ENCODE peak calls at places on chromosomes 7 and 10, in four cellular contexts. Q is tibial nerve, O is heart left ventricle, G is heart right ventricle. E is an unnamed sample. For H3K27me3 and H3K4me1, the result is how much of the 10 kb centered on the place peaks cover.

GRCh38 chr7:22302951-22303423 is 54.0 kb downstream of the RAPGEF5 start:
- DNase-seq in O (no peak), G (no peak), Q (no peak), E (no peak)

GRCh38 chr7:146146866-146147265 is 30.3 kb downstream of the CNTNAP2 start:
- DNase-seq in O (no peak), G (no peak), Q (no peak), E (no peak)

GRCh38 chr7:95776561-95777185 is 4.3 kb downstream of the DYNC1I1 start:
- DNase-seq in Q (no peak), O (no peak), G (no peak), E (no peak)

GRCh38 chr7:50644114-50644513 is 78.9 kb upstream of the DDC start:
- DNase-seq in G (no peak), Q (no peak), O (no peak), E (no peak)

GRCh38 chr7:71746004-71746403 is 614.1 kb downstream of the GALNT17 start:
- DNase-seq in O (no peak), G (no peak), Q (no peak), E (no peak)

GRCh38 chr7:37109853-37110252 is 338.8 kb downstream of the ELMO1 start:
- DNase-seq in G (no peak), O (no peak), Q (no peak), E (no peak)

GRCh38 chr10:71878327-71879034 is 27.4 kb upstream of the PSAP start:
- DNase-seq in G (no peak), Q (no peak), O (no peak), E (no peak)

GRCh38 chr10:78605800-78606350 is 462.9 kb upstream of the ZMIZ1 start:
- DNase-seq in Q (no peak), O (no peak), G (no peak), E (no peak)

GRCh38 chr7:78563186-78563585 is 764.6 kb downstream of the PHTF2 start:
- DNase-seq in O (no peak), G (no peak), Q (no peak), E (no peak)

GRCh38 chr7:22356855-22357310 is at the start of gene RAPGEF5:
- DNase-seq in O (no peak), G (no peak), Q (no peak), E (no peak)

GRCh38 chr10:75107756-75108683 is 3.4 kb upstream of the SAMD8 start:
- DNase-seq in Q (no peak), G (no peak), O (no peak), E (no peak)

GRCh38 chr10:77380723-77381122 is 256.9 kb downstream of the KCNMA1 start:
- DNase-seq in O (no peak), G (no peak), Q (no peak), E (no peak)

GRCh38 chr10:73892314-73893080 is 18.1 kb upstream of the CAMK2G start:
- DNase-seq in G (no peak), Q (no peak), O (no peak), E (no peak)

GRCh38 chr10:3476640-3477448 is 304.3 kb upstream of the PITRM1 start:
- DNase-seq in O (no peak), Q (no peak), G (no peak), E (no peak)

GRCh38 chr7:44824894-44825526 is 22.9 kb downstream of the H2AZ2 start:
- DNase-seq in Q (no peak), O (no peak), G (no peak), E (no peak)

GRCh38 chr7:127438836-127439235 is 46.3 kb upstream of the ZNF800 start:
- DNase-seq in Q (no peak), G (no peak), O (no peak), E (no peak)

GRCh38 chr7:51451751-51452465 is 135.3 kb upstream of the COBL start:
- DNase-seq in G (no peak), O (no peak), Q (no peak), E (no peak)

GRCh38 chr10:34433241-34434076 is 381.6 kb downstream of the PARD3 start:
- DNase-seq in O (no peak), G (no peak), Q (no peak), E (no peak)

GRCh38 chr10:78215645-78216044 is 182.0 kb downstream of the RPS24 start:
- DNase-seq in Q (peak), O (peak), G (peak), E (no peak)

DNA sequence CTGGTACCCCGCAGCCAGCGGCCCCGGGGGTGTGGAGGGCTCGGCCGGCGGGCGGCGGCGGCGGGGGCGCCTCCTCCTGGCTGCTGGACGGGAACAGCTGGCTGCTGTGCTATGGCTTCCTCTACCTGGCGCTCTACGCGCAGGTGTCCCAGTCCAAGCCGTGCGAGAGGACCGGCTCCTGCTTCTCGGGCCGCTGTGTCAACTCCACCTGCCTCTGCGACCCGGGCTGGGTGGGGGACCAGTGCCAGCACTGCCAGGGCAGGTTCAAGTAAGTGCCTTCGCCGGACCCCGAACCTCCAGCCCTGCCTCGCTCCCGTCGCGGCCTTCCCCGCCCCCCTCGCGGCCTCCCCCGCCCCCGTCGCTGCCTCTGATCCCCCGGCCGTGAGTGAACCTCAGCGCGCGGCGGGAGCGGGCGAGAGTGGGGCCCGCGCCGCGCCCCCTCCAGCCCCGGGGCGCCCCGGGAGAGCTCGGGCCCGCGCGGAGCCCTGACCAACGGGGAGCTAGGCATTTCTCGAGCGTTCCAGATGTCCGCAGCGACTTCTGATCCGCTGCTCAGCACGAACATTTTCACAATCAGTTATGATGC is 704 bp downstream of the ATRNL1 start:
- DNase-seq in Q (no peak), G (no peak), O (peak), E (no peak)
- H3K27me3 ChIP-seq in Q (under half), G (under half), O (under half), E (under half)

DNA sequence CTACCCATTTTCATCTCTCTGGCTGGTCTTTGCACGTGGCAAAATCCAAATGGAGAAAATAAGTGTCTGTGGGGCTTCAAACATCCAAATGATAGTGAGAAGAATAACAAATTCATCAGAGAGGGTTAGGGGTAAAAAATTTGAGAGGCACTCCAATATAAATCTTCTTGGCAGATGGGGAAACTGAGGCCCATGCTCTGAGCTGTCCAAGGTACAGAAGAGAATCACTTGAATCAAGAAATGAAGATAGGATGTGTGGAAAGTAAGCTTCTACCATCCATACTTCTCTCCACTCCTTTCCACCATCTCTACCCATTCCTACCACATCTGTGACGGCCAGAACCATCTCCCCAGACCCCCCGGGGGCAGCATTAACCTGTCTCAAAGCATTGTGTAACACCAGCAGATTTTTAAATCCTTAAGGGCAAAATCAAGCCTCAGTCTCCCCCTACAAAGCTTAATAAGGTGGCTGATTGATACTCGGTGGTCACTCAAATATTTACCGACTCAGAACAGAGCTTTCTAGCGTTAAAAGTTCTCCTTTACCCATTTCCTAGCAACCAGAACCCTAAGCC is 816 bp downstream of the GOT1 start:
- DNase-seq in G (no peak), Q (no peak), O (no peak), E (no peak)
- H3K4me1 ChIP-seq in G (half or more), Q (under half), O (under half), E (under half)

GRCh38 chr7:149817836-149818535 is 20.2 kb upstream of the ZNF862 start:
- DNase-seq in G (no peak), O (no peak), Q (no peak), E (no peak)
- H3K4me3 ChIP-seq in G (no peak), O (no peak), Q (no peak), E (no peak)

DNA sequence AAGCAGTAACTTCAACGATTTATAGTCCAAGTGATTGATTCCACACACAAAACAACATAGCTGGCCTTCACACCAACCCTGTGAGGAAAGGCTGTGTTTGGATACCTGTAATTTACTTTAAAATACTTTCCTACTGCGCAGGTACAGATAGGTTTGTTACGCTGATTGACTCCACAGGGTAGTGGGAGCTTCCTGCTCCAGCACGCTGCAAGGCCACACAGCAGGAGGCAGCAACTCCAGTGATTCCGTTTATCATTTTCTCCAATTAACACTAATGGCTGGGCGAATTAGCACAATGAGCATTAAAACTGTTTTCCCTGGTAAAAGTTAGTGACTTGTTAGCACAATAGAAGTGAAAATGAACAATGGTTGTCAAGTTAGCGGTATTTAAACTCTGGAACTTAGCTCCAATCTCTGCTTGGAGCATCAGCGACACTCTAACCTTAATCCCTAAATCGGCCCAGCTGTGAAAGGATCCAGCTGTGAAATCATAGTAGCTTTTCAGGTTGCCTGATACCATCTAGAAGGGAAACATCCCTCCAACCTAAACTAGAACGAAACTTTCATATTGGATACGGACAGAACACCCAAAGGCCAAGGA is 945 bp downstream of the DCLRE1C start:
- DNase-seq in G (no peak), Q (no peak), O (no peak), E (no peak)
- H3K27me3 ChIP-seq in G (under half), Q (under half), O (under half), E (under half)

GRCh38 chr10:6067457-6067856 is 5.3 kb upstream of the IL2RA start:
- DNase-seq in G (no peak), Q (no peak), O (no peak), E (no peak)
- H3K4me1 ChIP-seq in G (under half), Q (under half), O (under half), E (half or more)

GRCh38 chr10:124745257-124745656 is 1.1 kb upstream of the FAM53B start:
- DNase-seq in G (no peak), O (no peak), Q (no peak), E (no peak)

GRCh38 chr10:124744047-124744687 is at the start of gene FAM53B:
- DNase-seq in O (peak), G (peak), Q (peak), E (peak)

GRCh38 chr10:124743188-124744046 is 761 bp downstream of the FAM53B start:
- DNase-seq in Q (no peak), G (no peak), O (peak), E (peak)

GRCh38 chr10:124745678-124746077 is 1.5 kb upstream of the FAM53B start:
- DNase-seq in G (no peak), O (no peak), Q (no peak), E (no peak)

GRCh38 chr10:124744688-124745055 is 494 bp upstream of the FAM53B start:
- DNase-seq in Q (no peak), G (no peak), O (no peak), E (no peak)
- H3K4me3 ChIP-seq in Q (peak), G (peak), O (peak), E (peak)

GRCh38 chr7:155513543-155514285 is 32.6 kb downstream of the CNPY1 start:
- DNase-seq in O (no peak), Q (no peak), G (no peak), E (no peak)

GRCh38 chr7:155511597-155511996 is 34.8 kb downstream of the CNPY1 start:
- DNase-seq in G (no peak), Q (no peak), O (no peak), E (no peak)

GRCh38 chr7:155510975-155511595 is 35.3 kb downstream of the CNPY1 start:
- DNase-seq in O (no peak), G (no peak), Q (no peak), E (no peak)

GRCh38 chr7:155514296-155514695 is 32.1 kb downstream of the CNPY1 start:
- DNase-seq in Q (no peak), G (no peak), O (no peak), E (no peak)

GRCh38 chr7:155512246-155512887 is 34.0 kb downstream of the CNPY1 start:
- DNase-seq in O (no peak), Q (no peak), G (no peak), E (no peak)
- H3K27me3 ChIP-seq in O (half or more), Q (half or more), G (half or more), E (under half)

GRCh38 chr10:119658274-119658673 is 7.1 kb downstream of the BAG3 start:
- DNase-seq in Q (peak), O (peak), G (peak), E (no peak)
- H3K4me1 ChIP-seq in Q (under half), O (half or more), G (half or more), E (half or more)

DNA sequence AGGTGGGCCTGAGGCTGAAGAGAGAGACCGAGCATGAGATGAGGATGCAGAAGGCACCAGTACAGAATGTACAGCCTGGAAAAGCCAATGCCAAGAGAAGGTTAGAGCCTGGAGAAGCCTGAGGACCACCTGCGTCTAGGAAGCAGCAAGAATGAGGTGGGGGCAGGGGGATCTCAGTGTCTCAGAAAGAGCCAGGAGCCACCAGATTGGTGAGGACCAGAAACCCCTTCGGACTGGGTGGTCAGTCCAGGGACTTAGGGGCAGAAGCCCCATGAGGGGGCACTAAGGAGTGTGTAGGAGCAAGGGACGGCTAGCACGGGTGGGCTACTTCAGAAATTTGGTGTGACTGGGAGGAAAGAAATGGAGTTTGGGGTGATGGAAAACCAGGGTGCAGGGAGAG is 205.9 kb upstream of the RNF32 start:
- DNase-seq in G (no peak), O (no peak), Q (no peak), E (no peak)
- H3K4me3 ChIP-seq in G (no peak), O (no peak), Q (no peak), E (no peak)

DNA sequence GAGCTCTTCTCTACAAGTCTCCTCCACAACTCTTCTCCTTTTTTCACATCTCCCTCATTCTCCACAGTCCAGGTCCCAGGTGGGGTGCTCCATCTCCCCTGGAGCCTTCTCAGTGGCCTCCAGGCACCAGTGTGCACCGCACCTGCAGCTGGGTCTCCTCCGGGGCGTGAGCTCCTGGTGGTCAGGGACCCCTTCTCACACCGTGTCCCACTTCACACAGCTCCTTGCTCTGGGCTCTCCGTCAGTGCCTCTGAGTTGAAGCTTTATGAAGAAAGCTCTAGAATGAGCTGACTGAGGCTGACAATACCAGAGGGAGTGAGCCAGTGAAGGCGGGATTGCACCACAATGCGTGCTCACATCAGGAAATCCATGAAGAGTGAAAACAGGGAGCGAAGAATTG is 290.2 kb downstream of the DNAJB6 start:
- DNase-seq in O (peak), Q (no peak), G (no peak), E (no peak)
- H3K27me3 ChIP-seq in O (under half), Q (under half), G (under half), E (under half)